ENCODE peak calls at places on chromosome 3, in ten cellular contexts. D, B, P, Y, Z, M, Q, R, J and H are unnamed samples.

GRCh38 chr3:185724761-185725160 is 100.1 kb downstream of the IGF2BP2 start:
- DNase-seq in B (no peak), D (no peak), R (no peak), P (no peak), M (no peak), Z (no peak), Q (no peak), J (no peak), Y (no peak), H (no peak)

GRCh38 chr3:32481791-32482631 is 20.6 kb downstream of the CMTM6 start:
- DNase-seq in Y (no peak), R (no peak), P (no peak), Z (no peak), Q (no peak), D (no peak), B (no peak), J (no peak), M (no peak), H (no peak)

GRCh38 chr3:114685053-114685630 is 391.3 kb downstream of the TIGIT start:
- DNase-seq in Y (no peak), J (peak), M (no peak), R (no peak), Q (no peak), B (no peak), Z (no peak), P (no peak), D (no peak), H (no peak)

GRCh38 chr3:42052132-42052866 is 38.9 kb upstream of the TRAK1 start:
- DNase-seq in P (no peak), J (no peak), D (no peak), Z (no peak), B (no peak), M (no peak), R (peak), Y (no peak), Q (no peak), H (no peak)

GRCh38 chr3:12796171-12797123 is at the start of gene CAND2:
- DNase-seq in Z (peak), B (peak), R (peak), D (peak), Y (peak), Q (no peak), P (peak), M (peak), J (peak), H (no peak)

GRCh38 chr3:90041995-90042394 is 934.6 kb downstream of the EPHA3 start:
- DNase-seq in D (no peak), Q (no peak), B (no peak), M (no peak), Y (no peak), P (no peak), R (no peak), Z (no peak), J (no peak), H (no peak)

GRCh38 chr3:129599607-129600006 is 6.9 kb downstream of the PLXND1 start:
- DNase-seq in M (peak), Z (no peak), R (peak), Y (no peak), J (no peak), D (peak), B (no peak), Q (no peak), P (no peak), H (no peak)

GRCh38 chr3:108103971-108104797 is 13.4 kb upstream of the CD47 start:
- DNase-seq in M (no peak), Z (no peak), D (no peak), R (no peak), Q (no peak), B (no peak), Y (no peak), J (peak), P (no peak), H (no peak)

GRCh38 chr3:159896543-159896942 is 92.1 kb upstream of the IL12A start:
- DNase-seq in Y (no peak), J (no peak), R (no peak), M (no peak), Z (no peak), P (no peak), B (no peak), D (no peak), Q (no peak), H (no peak)

GRCh38 chr3:185852562-185853135 is 27.8 kb upstream of the IGF2BP2 start:
- DNase-seq in J (no peak), R (no peak), Q (no peak), Y (no peak), M (no peak), B (no peak), P (no peak), Z (no peak), D (no peak), H (no peak)

GRCh38 chr3:106452096-106452495 is 583.3 kb upstream of the CBLB start:
- DNase-seq in Y (no peak), M (no peak), J (no peak), Q (no peak), D (no peak), Z (no peak), R (no peak), P (no peak), B (no peak), H (no peak)

GRCh38 chr3:52184690-52185089 is 13.3 kb upstream of the ALAS1 start:
- DNase-seq in Y (no peak), R (no peak), M (no peak), J (no peak), Z (no peak), Q (no peak), P (peak), B (no peak), D (no peak), H (no peak)

GRCh38 chr3:51953445-51953844 is 1.7 kb upstream of the GPR62 start:
- DNase-seq in P (no peak), Y (no peak), M (no peak), Z (no peak), B (no peak), D (no peak), J (no peak), R (no peak), Q (no peak), H (no peak)

GRCh38 chr3:55879901-55880331 is 392.8 kb upstream of the WNT5A start:
- DNase-seq in Y (no peak), R (no peak), J (no peak), B (no peak), P (no peak), Q (no peak), D (no peak), M (no peak), Z (no peak), H (no peak)

GRCh38 chr3:131535131-131535530 is 32.4 kb upstream of the MRPL3 start:
- DNase-seq in P (no peak), Q (no peak), Y (no peak), J (no peak), Z (no peak), R (no peak), D (no peak), M (no peak), B (no peak), H (no peak)

GRCh38 chr3:38588995-38589937 is 60.2 kb downstream of the SCN5A start:
- DNase-seq in P (peak), D (no peak), R (no peak), Q (no peak), B (no peak), Z (no peak), J (peak), Y (peak), M (peak), H (no peak)

GRCh38 chr3:188827593-188827992 is 344.2 kb upstream of the TPRG1 start:
- DNase-seq in D (no peak), Q (no peak), B (no peak), Z (no peak), Y (no peak), M (no peak), R (no peak), J (no peak), P (no peak), H (no peak)

GRCh38 chr3:13141183-13141582 is 68.0 kb upstream of the IQSEC1 start:
- DNase-seq in D (no peak), P (peak), R (peak), Y (no peak), M (no peak), B (no peak), J (no peak), Q (no peak), Z (no peak), H (no peak)

GRCh38 chr3:141059816-141060215 is 8.7 kb downstream of the SPSB4 start:
- DNase-seq in Q (no peak), J (no peak), Z (no peak), P (no peak), R (no peak), B (no peak), D (no peak), Y (no peak), M (no peak), H (no peak)

GRCh38 chr3:190496859-190497258 is 17.0 kb upstream of the IL1RAP start:
- DNase-seq in D (no peak), Q (no peak), J (no peak), M (no peak), P (no peak), Y (no peak), R (no peak), B (no peak), Z (no peak), H (no peak)

GRCh38 chr3:150421799-150422548 is 13.9 kb downstream of the TSC22D2 start:
- DNase-seq in D (no peak), Z (no peak), Q (no peak), M (no peak), J (no peak), B (no peak), P (no peak), Y (no peak), R (no peak), H (no peak)

GRCh38 chr3:15858547-15859506 is 61.0 kb upstream of the ANKRD28 start:
- DNase-seq in P (peak), Q (peak), M (peak), Y (peak), J (peak), B (peak), R (no peak), D (peak), Z (no peak), H (peak)

GRCh38 chr3:165404357-165405042 is 208.3 kb upstream of the SLITRK3 start:
- DNase-seq in Y (no peak), P (no peak), Q (no peak), D (peak), M (no peak), Z (no peak), R (no peak), B (no peak), J (no peak), H (no peak)

GRCh38 chr3:36944641-36945270 is at the start of gene TRANK1:
- DNase-seq in Q (peak), Z (peak), B (peak), P (peak), D (peak), R (peak), J (peak), Y (peak), M (peak), H (peak)

GRCh38 chr3:13648060-13648743 is 99.3 kb downstream of the FBLN2 start:
- DNase-seq in Y (peak), Q (no peak), J (peak), M (peak), Z (peak), P (peak), D (peak), R (peak), B (peak), H (peak)

GRCh38 chr3:136277634-136278033 is 27.5 kb downstream of the PCCB start:
- DNase-seq in D (no peak), Z (no peak), Q (no peak), Y (no peak), P (no peak), B (peak), M (no peak), J (no peak), R (no peak), H (no peak)

GRCh38 chr3:100463002-100463401 is 29.4 kb upstream of the TMEM45A start:
- DNase-seq in Q (no peak), M (no peak), Z (no peak), B (no peak), D (peak), Y (peak), R (no peak), J (no peak), P (no peak), H (peak)

GRCh38 chr3:53880396-53881345 is 1.3 kb downstream of the ACTR8 start:
- DNase-seq in Z (no peak), M (no peak), Y (no peak), J (no peak), D (no peak), P (no peak), R (no peak), Q (no peak), B (no peak), H (no peak)

GRCh38 chr3:195549931-195550519 is 6.9 kb upstream of the PPP1R2 start:
- DNase-seq in R (no peak), P (no peak), M (peak), Y (no peak), B (no peak), D (no peak), Z (no peak), Q (no peak), J (no peak), H (no peak)

GRCh38 chr3:126959921-126960603 is 22.9 kb upstream of the PLXNA1 start:
- DNase-seq in Q (no peak), P (peak), M (no peak), Y (no peak), R (peak), Z (no peak), D (peak), J (no peak), B (no peak), H (peak)
- TF ChIP-seq CTCF in Q (no peak), P (no peak), M (no peak), Y (no peak), R (no peak), Z (no peak), D (no peak), J (no peak), B (no peak), H (no peak)

DNA sequence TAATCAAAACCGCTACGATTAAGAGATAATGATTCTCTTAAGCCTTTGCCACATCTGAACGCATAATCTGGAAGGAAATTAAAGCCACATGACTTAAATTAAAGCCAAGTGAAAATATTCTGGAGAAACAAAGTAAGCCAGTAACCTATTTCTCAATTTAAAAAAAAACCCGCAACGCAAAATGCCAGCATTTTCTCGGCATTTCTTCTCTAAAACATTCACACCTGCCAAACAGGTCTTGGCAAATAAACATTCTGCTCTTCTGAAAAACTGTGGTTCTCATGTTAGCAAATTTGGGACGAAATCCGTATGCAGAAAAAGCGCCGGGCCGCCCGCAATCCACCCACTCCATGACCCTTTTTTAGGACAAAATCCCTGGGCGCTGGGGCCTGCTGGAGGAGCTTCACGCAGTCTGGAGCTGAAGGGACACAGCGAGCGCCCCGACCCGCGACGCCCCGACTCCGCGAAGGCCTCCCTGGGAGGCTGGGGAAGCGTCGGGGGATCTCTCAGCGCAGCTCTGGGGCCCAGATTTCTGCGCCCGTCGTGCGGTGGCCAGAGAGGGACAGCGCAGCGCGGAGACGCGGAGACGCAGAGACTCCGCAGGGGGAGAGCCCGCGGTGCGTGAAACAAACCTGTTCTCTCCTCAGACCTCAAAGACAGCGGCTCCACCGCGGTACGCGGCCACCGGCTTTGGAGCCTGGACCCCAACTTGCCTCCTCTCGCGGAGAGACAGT is 471 bp downstream of the NKIRAS1 start:
- DNase-seq in M (no peak), R (no peak), P (no peak), D (no peak), Y (no peak), Z (no peak), Q (no peak), B (peak), J (no peak), H (no peak)
- H3K4me3 ChIP-seq in M (peak), R (peak), P (peak), D (peak), Y (peak), Z (peak), Q (peak), B (peak), J (peak), H (peak)

GRCh38 chr3:170424879-170425278 is 6.2 kb downstream of the CLDN11 start:
- DNase-seq in P (no peak), Z (no peak), B (no peak), D (no peak), R (no peak), M (no peak), Q (no peak), Y (no peak), J (no peak), H (no peak)

GRCh38 chr3:170428095-170428494 is 9.4 kb downstream of the CLDN11 start:
- DNase-seq in R (no peak), P (no peak), J (no peak), Y (no peak), B (no peak), Z (no peak), Q (no peak), M (no peak), D (no peak), H (no peak)

GRCh38 chr3:170426240-170426797 is 7.7 kb downstream of the CLDN11 start:
- DNase-seq in P (no peak), Y (no peak), Q (no peak), D (no peak), M (no peak), B (no peak), Z (no peak), J (no peak), R (no peak), H (no peak)

GRCh38 chr3:170423001-170423615 is 4.4 kb downstream of the CLDN11 start:
- DNase-seq in B (no peak), J (no peak), D (no peak), P (no peak), Y (peak), Q (no peak), R (no peak), M (no peak), Z (peak), H (no peak)

DNA sequence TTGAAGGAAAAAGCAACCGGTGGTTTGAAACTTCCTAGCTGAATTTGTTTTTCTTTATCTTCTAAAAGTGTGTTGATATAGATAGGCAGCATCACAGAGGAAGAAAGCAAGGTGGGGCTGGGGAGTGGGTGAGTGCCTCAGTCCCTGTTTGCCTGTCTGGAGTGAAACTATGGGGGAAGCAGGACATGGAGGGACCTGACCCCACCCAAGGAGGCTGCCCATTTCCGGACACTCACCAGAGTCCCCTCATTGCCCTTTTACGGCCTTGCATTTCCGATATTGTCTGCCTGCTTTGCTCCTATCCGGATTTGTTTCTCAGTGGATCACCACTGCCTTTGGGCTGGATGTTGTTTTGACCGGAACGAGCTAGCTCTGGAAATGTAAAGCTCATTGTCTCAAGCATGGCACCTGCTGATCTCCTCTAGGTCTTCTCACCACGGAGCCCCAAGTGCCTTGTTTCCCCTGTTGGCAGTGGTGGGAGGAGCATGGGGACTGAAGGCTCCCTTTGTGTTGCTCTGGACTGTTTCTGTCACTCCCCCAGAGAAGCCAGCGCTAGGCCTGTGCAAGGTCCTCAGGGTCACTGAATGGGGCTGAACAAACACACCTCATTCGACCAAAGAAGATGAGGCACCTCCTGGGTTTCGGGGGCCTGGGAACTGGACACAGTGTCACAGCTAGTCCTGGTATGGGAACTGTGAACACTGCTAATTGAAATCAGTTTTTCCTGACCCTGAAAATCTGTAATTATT is 7.0 kb downstream of the CLDN11 start:
- DNase-seq in R (no peak), P (no peak), Q (no peak), Y (peak), M (no peak), B (peak), Z (no peak), J (no peak), D (no peak), H (no peak)
- TF ChIP-seq POLR2A in R (no peak), P (no peak), Q (no peak), Y (no peak), M (no peak), B (no peak), Z (no peak), J (no peak), D (no peak), H (no peak)

DNA sequence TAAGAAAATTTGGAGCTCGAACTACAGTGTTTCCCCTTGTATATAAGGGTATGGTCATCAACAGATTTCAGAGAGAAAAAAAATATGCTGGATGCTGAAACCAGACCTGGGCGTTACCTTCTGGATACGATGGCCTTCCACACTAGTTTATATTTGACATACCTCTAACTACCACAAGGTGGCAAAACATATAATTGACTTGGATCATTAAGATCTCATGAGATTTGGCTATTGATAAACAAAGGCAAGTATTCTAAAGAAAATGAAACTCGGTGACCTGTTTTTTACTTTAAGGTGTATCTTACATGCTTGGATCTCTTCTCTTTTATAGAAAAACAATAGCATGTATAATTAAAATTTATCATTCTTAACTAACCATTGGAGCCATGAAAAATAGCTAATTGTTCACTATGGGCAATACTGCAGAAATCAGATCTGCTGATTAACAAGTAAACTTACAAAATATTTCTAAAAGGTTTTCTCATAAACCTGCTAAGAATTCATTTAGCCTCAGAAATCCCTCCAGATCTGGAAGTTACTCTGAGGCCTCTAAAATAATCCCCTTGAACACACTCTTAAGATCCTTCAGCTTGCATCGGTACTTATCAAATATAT is 300.6 kb upstream of the KCNH8 start:
- DNase-seq in J (no peak), P (no peak), D (peak), Z (no peak), B (no peak), M (no peak), Q (no peak), Y (no peak), R (no peak), H (no peak)
- TF ChIP-seq CTCF in J (no peak), P (no peak), D (peak), Z (no peak), B (no peak), M (peak), Q (peak), Y (peak), R (no peak), H (no peak)